ENCODE peak calls at places on chromosomes 3 and 15, in seven cellular contexts. I is occipital lobe; N is activated CD8-positive, alpha-beta memory T cell treated with anti-CD3 and anti-CD28 coated beads for 48 hours; J is heart right ventricle; S is GM12891; P is stimulated activated CD8-positive, alpha-beta memory T cell treated with anti-CD3 and anti-CD28 coated beads, Interleukin-12 subunit alpha, Interleukin-12 subunit beta, amount 100 ng/mL, for 4 hours; Q is caudate nucleus. M is an unnamed sample.

GRCh38 chr3:174633342-174633741 is 225.8 kb upstream of the NAALADL2 start:
- DNase-seq in S (no peak), P (no peak), J (no peak), I (no peak), N (no peak), Q (no peak), M (no peak)

GRCh38 chr3:126835472-126836219 is 131.6 kb downstream of the CHCHD6 start:
- DNase-seq in Q (no peak), J (no peak), S (no peak), I (peak; percentile 31), N (no peak), P (no peak), M (no peak)

GRCh38 chr3:48151058-48151806 is 37.0 kb downstream of the CDC25A start:
- DNase-seq in N (peak; percentile 24), P (peak; percentile 24), S (peak; percentile 58), I (peak; percentile 40), Q (peak; percentile 12), J (peak; percentile 76), M (peak; percentile 82)

GRCh38 chr3:99901200-99901926 is 83.7 kb downstream of the CMSS1 start:
- DNase-seq in I (no peak), Q (no peak), P (no peak), N (no peak), J (no peak), S (no peak), M (no peak)

GRCh38 chr3:79236488-79236887 is 531.3 kb downstream of the ROBO1 start:
- DNase-seq in I (no peak), J (no peak), N (no peak), S (no peak), Q (no peak), P (no peak), M (no peak)

GRCh38 chr3:117059054-117059989 is 349.7 kb downstream of the TUSC7 start:
- DNase-seq in Q (no peak), I (no peak), P (no peak), N (no peak), S (no peak), J (no peak), M (no peak)

GRCh38 chr15:94387854-94388441 is 156.6 kb downstream of the MCTP2 start:
- DNase-seq in J (no peak), N (no peak), P (no peak), S (no peak), Q (no peak), I (no peak), M (no peak)

GRCh38 chr3:183506674-183507290 is 48.7 kb downstream of the KLHL6 start:
- DNase-seq in S (no peak), P (no peak), J (no peak), Q (no peak), N (no peak), I (no peak), M (no peak)

GRCh38 chr15:94079968-94080367 is 151.4 kb upstream of the MCTP2 start:
- DNase-seq in N (no peak), S (no peak), J (no peak), I (no peak), P (no peak), Q (no peak), M (no peak)

GRCh38 chr15:48250640-48251076 is 44.6 kb downstream of the SLC12A1 start:
- DNase-seq in N (no peak), P (no peak), I (no peak), J (no peak), S (peak; percentile 22), Q (no peak), M (peak; percentile 60)

GRCh38 chr15:31062965-31063355 is 38.6 kb downstream of the TRPM1 start:
- DNase-seq in I (no peak), S (no peak), N (no peak), Q (no peak), J (peak; percentile 36), P (no peak), M (no peak)

GRCh38 chr3:97940034-97940433 is 32.2 kb downstream of the RIOX2 start:
- DNase-seq in P (no peak), S (no peak), Q (no peak), N (no peak), I (no peak), J (no peak), M (no peak)

GRCh38 chr3:33773627-33774026 is 24.8 kb upstream of the PDCD6IP start:
- DNase-seq in P (no peak), S (no peak), Q (no peak), N (no peak), I (no peak), J (no peak), M (no peak)

GRCh38 chr15:58501006-58501405 is 69.2 kb downstream of the LIPC start:
- DNase-seq in I (no peak), S (no peak), J (no peak), P (no peak), Q (no peak), N (no peak), M (no peak)

GRCh38 chr15:49908571-49909295 is 210.3 kb downstream of the ATP8B4 start:
- DNase-seq in N (no peak), S (no peak), I (no peak), P (no peak), Q (no peak), J (no peak), M (no peak)

GRCh38 chr15:80591471-80591870 is 103.6 kb upstream of the ABHD17C start:
- DNase-seq in I (no peak), N (no peak), Q (no peak), J (no peak), P (no peak), S (no peak), M (no peak)

GRCh38 chr3:157823050-157823449 is 283.2 kb downstream of the SHOX2 start:
- DNase-seq in I (no peak), N (no peak), P (no peak), S (no peak), Q (no peak), J (no peak), M (no peak)

GRCh38 chr15:36755341-36755740 is 175.9 kb downstream of the CDIN1 start:
- DNase-seq in P (no peak), N (no peak), I (no peak), J (no peak), S (no peak), Q (no peak), M (no peak)

GRCh38 chr3:62876064-62876463 is 848 bp upstream of the CADPS start:
- DNase-seq in S (no peak), Q (no peak), N (no peak), I (no peak), P (no peak), J (peak; percentile 36), M (peak; percentile 18)

GRCh38 chr3:94259291-94259690 is 196.4 kb downstream of the NSUN3 start:
- DNase-seq in N (no peak), Q (no peak), J (no peak), P (no peak), S (no peak), I (no peak), M (no peak)

GRCh38 chr15:79582650-79583049 is 150.5 kb downstream of the MINAR1 start:
- DNase-seq in J (no peak), N (no peak), I (no peak), P (no peak), S (no peak), Q (no peak), M (no peak)

GRCh38 chr3:42204867-42205599 is 61.0 kb downstream of the CCK start:
- DNase-seq in S (no peak), P (no peak), J (no peak), N (no peak), I (no peak), Q (no peak), M (no peak)

GRCh38 chr3:195001961-195002861 is 268.7 kb downstream of the XXYLT1 start:
- DNase-seq in S (peak; percentile 63), I (no peak), N (no peak), P (no peak), J (peak; percentile 72), Q (no peak), M (peak; percentile 70)

GRCh38 chr3:161852744-161853143 is 356.1 kb downstream of the OTOL1 start:
- DNase-seq in I (no peak), Q (no peak), J (no peak), P (no peak), N (no peak), S (no peak), M (no peak)

GRCh38 chr3:5580821-5581220 is 393.3 kb downstream of the EDEM1 start:
- DNase-seq in P (no peak), J (no peak), Q (no peak), S (no peak), I (no peak), N (no peak), M (no peak)

GRCh38 chr3:181278468-181279238 is 289.1 kb upstream of the DNAJC19 start:
- DNase-seq in Q (no peak), N (no peak), S (no peak), I (no peak), P (no peak), J (no peak), M (peak; percentile 9)

M was measured in GM13977.